ENCODE peak calls at places on chromosome 20, in five cellular contexts. M, H, A, E and Q are unnamed samples.

GRCh38 chr20:10724774-10725173 is 51.0 kb upstream of the JAG1 start:
- DNase-seq in M (no peak), H (no peak), A (no peak), E (no peak), Q (no peak)

GRCh38 chr20:52972965-52973819 is 1.0 kb downstream of the TSHZ2 start:
- DNase-seq in M (no peak), H (no peak), A (peak; percentile 14), E (no peak), Q (peak; percentile 19)

GRCh38 chr20:10784337-10785183 is 110.8 kb upstream of the JAG1 start:
- DNase-seq in M (no peak), H (no peak), A (no peak), E (no peak), Q (no peak)

GRCh38 chr20:37382539-37383120 is 36.7 kb downstream of the SRC start:
- DNase-seq in M (peak; percentile 15), H (no peak), A (no peak), E (no peak), Q (no peak)

GRCh38 chr20:63342561-63343459 is 18.3 kb downstream of the CHRNA4 start:
- DNase-seq in M (no peak), H (no peak), A (no peak), E (no peak), Q (no peak)

GRCh38 chr20:32793059-32793458 is 26.7 kb upstream of the MAPRE1 start:
- DNase-seq in M (no peak), H (no peak), A (no peak), E (no peak), Q (no peak)

GRCh38 chr20:55166063-55166462 is 690.7 kb downstream of the DOK5 start:
- DNase-seq in M (no peak), H (no peak), A (no peak), E (no peak), Q (no peak)

GRCh38 chr20:22462975-22463914 is 121.1 kb downstream of the FOXA2 start:
- DNase-seq in M (no peak), H (no peak), A (no peak), E (no peak), Q (no peak)

GRCh38 chr20:35473684-35474083 is 18.3 kb downstream of the CEP250 start:
- DNase-seq in M (no peak), H (no peak), A (no peak), E (no peak), Q (no peak)

GRCh38 chr20:13809855-13810254 is 25.0 kb downstream of the NDUFAF5 start:
- DNase-seq in M (no peak), H (no peak), A (no peak), E (no peak), Q (no peak)

GRCh38 chr20:44644384-44645131 is 6.9 kb downstream of the ADA start:
- DNase-seq in M (no peak), H (peak; percentile 13), A (no peak), E (no peak), Q (no peak)

GRCh38 chr20:56604690-56605089 is 24.4 kb upstream of the TFAP2C start:
- DNase-seq in M (no peak), H (no peak), A (no peak), E (no peak), Q (no peak)

GRCh38 chr20:47816487-47817451 is 31.5 kb upstream of the SULF2 start:
- DNase-seq in M (no peak), H (no peak), A (no peak), E (no peak), Q (no peak)

GRCh38 chr20:22686097-22686496 is 101.7 kb upstream of the FOXA2 start:
- DNase-seq in M (no peak), H (no peak), A (peak; percentile 40), E (peak; percentile 15), Q (peak; percentile 35)

GRCh38 chr20:10306440-10307358 is 88.1 kb downstream of the SNAP25 start:
- DNase-seq in M (no peak), H (no peak), A (no peak), E (peak; percentile 96), Q (no peak)

GRCh38 chr20:51889466-51889865 is 87.1 kb upstream of the SALL4 start:
- DNase-seq in M (no peak), H (no peak), A (no peak), E (no peak), Q (no peak)

GRCh38 chr20:45592574-45593189 is 13.6 kb upstream of the WFDC8 start:
- DNase-seq in M (no peak), H (no peak), A (no peak), E (peak; percentile 12), Q (no peak)

GRCh38 chr20:8932192-8933150 is 136.4 kb upstream of the PLCB4 start:
- DNase-seq in M (no peak), H (no peak), A (no peak), E (peak; percentile 65), Q (peak; percentile 12)

GRCh38 chr20:46396052-46396451 is 10.4 kb downstream of the ELMO2 start:
- DNase-seq in M (no peak), H (no peak), A (no peak), E (no peak), Q (no peak)

GRCh38 chr20:12891643-12892042 is 117.1 kb upstream of the SPTLC3 start:
- DNase-seq in M (no peak), H (no peak), A (peak; percentile 25), E (no peak), Q (no peak)

GRCh38 chr20:44450279-44450937 is 25.3 kb upstream of the TTPAL start:
- DNase-seq in M (no peak), H (no peak), A (no peak), E (no peak), Q (no peak)

GRCh38 chr20:11687546-11688292 is 230.0 kb upstream of the BTBD3 start:
- DNase-seq in M (no peak), H (no peak), A (no peak), E (no peak), Q (no peak)

GRCh38 chr20:21681932-21682318 is 23.5 kb upstream of the PAX1 start:
- DNase-seq in M (no peak), H (no peak), A (no peak), E (no peak), Q (no peak)

GRCh38 chr20:48944663-48945297 is 23.3 kb downstream of the ARFGEF2 start:
- DNase-seq in M (no peak), H (no peak), A (no peak), E (no peak), Q (no peak)

GRCh38 chr20:53905019-53905847 is 165.2 kb downstream of the BCAS1 start:
- DNase-seq in M (no peak), H (no peak), A (no peak), E (no peak), Q (no peak)

GRCh38 chr20:62285722-62286121 is 17.1 kb upstream of the ADRM1 start:
- DNase-seq in M (no peak), H (no peak), A (no peak), E (no peak), Q (peak; percentile 54)

GRCh38 chr20:4605166-4605565 is 116.5 kb upstream of the PRND start:
- DNase-seq in M (no peak), H (no peak), A (no peak), E (peak; percentile 33), Q (no peak)
- H3K4me3 ChIP-seq in M (no peak overlapping the region), H (no peak overlapping the region), A (no peak overlapping the region), E (no peak overlapping the region), Q (no peak overlapping the region)

DNA sequence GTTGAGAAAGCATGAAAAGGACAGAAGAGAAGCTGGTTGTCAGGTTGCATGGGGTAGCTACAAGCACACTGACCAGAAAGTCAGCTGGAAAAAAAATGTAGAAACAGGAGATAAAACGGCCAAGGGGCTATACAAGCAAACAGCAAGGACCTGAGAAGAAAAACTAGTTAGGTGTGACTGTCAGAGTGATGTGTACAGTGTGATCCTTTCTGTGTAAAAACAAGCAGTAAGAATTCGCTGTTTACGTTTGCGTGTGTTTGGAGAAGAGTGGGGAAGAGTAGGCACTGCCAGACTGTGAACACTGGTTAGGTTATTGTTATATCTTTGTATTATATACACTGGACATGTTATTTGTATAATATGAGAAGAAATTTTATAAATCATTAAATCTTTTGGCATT is 28.1 kb downstream of the PTPN1 start:
- DNase-seq in M (no peak), H (no peak), A (no peak), E (no peak), Q (no peak)
- H3K4me1 ChIP-seq in M (no peaks in the 10 kb centered on the region), H (peaks cover 37% of the 10 kb centered on the region), A (peaks cover 69% of the 10 kb centered on the region), E (peaks cover 39% of the 10 kb centered on the region), Q (peaks cover 43% of the 10 kb centered on the region)

GRCh38 chr20:59624401-59624800 is 20.1 kb downstream of the PHACTR3 start:
- DNase-seq in M (no peak), H (no peak), A (no peak), E (no peak), Q (no peak)

GRCh38 chr20:59623133-59623532 is 18.8 kb downstream of the PHACTR3 start:
- DNase-seq in M (no peak), H (no peak), A (no peak), E (no peak), Q (no peak)

GRCh38 chr20:59623583-59623982 is 19.2 kb downstream of the PHACTR3 start:
- DNase-seq in M (no peak), H (no peak), A (no peak), E (no peak), Q (no peak)

GRCh38 chr20:59627298-59627697 is 23.0 kb downstream of the PHACTR3 start:
- DNase-seq in M (no peak), H (no peak), A (no peak), E (no peak), Q (no peak)

DNA sequence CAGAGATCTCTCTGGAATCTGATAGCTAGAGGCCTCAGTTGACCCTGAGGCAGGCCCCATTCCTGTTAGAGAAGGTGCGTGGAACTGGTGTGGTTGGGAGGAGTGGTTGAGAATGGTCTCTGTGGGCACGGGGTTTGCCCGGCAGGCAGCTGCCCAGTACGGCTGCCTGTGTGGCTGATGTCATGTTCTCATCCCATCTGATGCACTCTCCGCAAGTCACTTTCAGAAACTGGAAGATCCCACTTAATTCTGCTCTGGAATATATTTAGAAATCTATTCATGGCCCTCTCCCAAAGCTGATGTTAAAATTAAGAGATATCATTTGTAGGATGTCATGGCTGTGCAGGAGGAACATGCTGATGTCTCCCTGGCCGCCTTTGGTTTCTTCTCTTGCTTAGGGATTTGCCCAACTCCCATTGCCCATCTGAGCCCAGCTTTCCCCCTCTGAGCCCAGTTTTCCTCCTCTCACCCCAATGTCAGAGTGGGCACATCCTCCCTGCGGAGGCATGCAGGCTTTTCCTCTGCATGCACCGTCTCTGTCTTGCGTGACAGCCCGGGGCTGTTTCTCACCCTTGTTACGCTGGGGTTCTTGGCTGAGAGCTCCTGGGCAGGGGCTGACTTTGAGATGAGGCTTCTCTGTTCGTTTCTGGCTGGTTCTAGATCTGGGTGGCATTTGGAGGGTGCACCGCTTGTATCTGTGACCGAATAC is 21.0 kb downstream of the PHACTR3 start:
- DNase-seq in M (no peak), H (no peak), A (no peak), E (no peak), Q (no peak)
- H3K9me3 ChIP-seq in M (no peaks in the 10 kb centered on the region), H (no peaks in the 10 kb centered on the region), A (no peaks in the 10 kb centered on the region), E (peaks cover 5% of the 10 kb centered on the region), Q (no peaks in the 10 kb centered on the region)

DNA sequence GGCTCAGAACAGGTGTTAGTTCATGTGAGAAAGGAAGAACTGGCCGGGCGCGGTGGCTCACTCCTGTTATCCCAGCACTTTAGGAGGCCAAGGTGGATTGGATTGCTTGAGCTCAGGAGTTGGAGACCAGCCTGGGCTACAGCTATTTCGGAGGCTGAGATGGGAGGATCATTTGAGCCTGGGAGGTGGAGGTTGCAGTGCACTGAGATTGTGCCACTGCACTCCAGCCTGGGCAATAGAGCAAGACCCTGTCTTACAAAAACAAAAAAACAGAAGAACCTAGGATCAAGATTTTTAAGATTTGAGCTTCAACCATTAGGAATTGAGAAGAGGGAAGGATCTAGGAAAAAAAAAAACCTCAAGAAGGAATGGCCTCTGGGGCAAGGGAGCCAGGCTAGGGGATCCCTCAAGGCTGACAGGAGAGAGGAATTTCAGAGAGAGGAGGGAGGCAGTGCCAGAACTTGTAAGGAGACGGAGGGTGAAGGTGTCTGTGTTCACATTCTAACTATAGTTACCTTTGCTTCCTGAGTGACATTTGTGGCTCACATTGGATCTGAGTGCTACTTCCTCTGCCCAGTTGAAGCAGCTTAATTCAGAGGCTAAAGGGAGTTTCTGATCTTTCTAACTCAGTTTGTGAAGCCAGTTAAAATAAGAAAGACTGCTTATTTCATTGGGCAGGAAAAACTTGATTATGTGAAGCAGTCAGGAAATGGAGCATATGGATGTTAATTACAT is 26.1 kb downstream of the CHMP4B start:
- DNase-seq in M (no peak), H (no peak), A (no peak), E (no peak), Q (no peak)
- H3K4me3 ChIP-seq in M (no peak overlapping the region), H (no peak overlapping the region), A (no peak overlapping the region), E (no peak overlapping the region), Q (no peak overlapping the region)